ENCODE peak calls at places on chromosomes 13 and 19, in nine cellular contexts. One of them, this sample, is unnamed. For H3K36me3 and H3K9me3, the result is how much of the 10 kb centered on the place peaks cover.

GRCh38 chr13:36124236-36124822 is 6.9 kb downstream of the DCLK1 start:
- DNase-seq in fibroblast of lung: peak
- DNase-seq in mammary epithelial cell: no peak
- DNase-seq in A673: no peak
- DNase-seq in NT2/D1: no peak
- DNase-seq in cardiac muscle cell: no peak
- DNase-seq in ovary: peak
- DNase-seq in heart right ventricle: no peak
- DNase-seq in CD4-positive, CD25-positive, alpha-beta regulatory T cell: no peak
- DNase-seq in this sample: no peak

GRCh38 chr13:92719868-92720267 is 506.7 kb upstream of the GPC6 start:
- DNase-seq in fibroblast of lung: no peak
- DNase-seq in mammary epithelial cell: no peak
- DNase-seq in A673: no peak
- DNase-seq in NT2/D1: peak
- DNase-seq in cardiac muscle cell: peak
- DNase-seq in ovary: no peak
- DNase-seq in heart right ventricle: no peak
- DNase-seq in CD4-positive, CD25-positive, alpha-beta regulatory T cell: no peak
- DNase-seq in this sample: no peak

GRCh38 chr13:27549406-27549981 is 70.8 kb downstream of the LNX2 start:
- DNase-seq in fibroblast of lung: no peak
- DNase-seq in mammary epithelial cell: peak
- DNase-seq in A673: no peak
- DNase-seq in NT2/D1: no peak
- DNase-seq in cardiac muscle cell: no peak
- DNase-seq in ovary: no peak
- DNase-seq in heart right ventricle: no peak
- DNase-seq in CD4-positive, CD25-positive, alpha-beta regulatory T cell: no peak
- DNase-seq in this sample: no peak

GRCh38 chr13:66809496-66809895 is 420.6 kb downstream of the PCDH9 start:
- DNase-seq in fibroblast of lung: no peak
- DNase-seq in mammary epithelial cell: no peak
- DNase-seq in A673: no peak
- DNase-seq in NT2/D1: no peak
- DNase-seq in cardiac muscle cell: no peak
- DNase-seq in ovary: no peak
- DNase-seq in heart right ventricle: no peak
- DNase-seq in CD4-positive, CD25-positive, alpha-beta regulatory T cell: no peak
- DNase-seq in this sample: no peak

GRCh38 chr13:91185294-91185863 is 162.1 kb upstream of the MIR17HG start:
- DNase-seq in fibroblast of lung: peak
- DNase-seq in mammary epithelial cell: peak
- DNase-seq in A673: peak
- DNase-seq in NT2/D1: no peak
- DNase-seq in cardiac muscle cell: peak
- DNase-seq in ovary: no peak
- DNase-seq in heart right ventricle: no peak
- DNase-seq in CD4-positive, CD25-positive, alpha-beta regulatory T cell: no peak
- DNase-seq in this sample: no peak

GRCh38 chr13:35470671-35471465 is 5.6 kb downstream of the MAB21L1 start:
- DNase-seq in fibroblast of lung: peak
- DNase-seq in mammary epithelial cell: no peak
- DNase-seq in A673: no peak
- DNase-seq in NT2/D1: no peak
- DNase-seq in cardiac muscle cell: peak
- DNase-seq in ovary: peak
- DNase-seq in heart right ventricle: peak
- DNase-seq in CD4-positive, CD25-positive, alpha-beta regulatory T cell: no peak
- DNase-seq in this sample: no peak

GRCh38 chr13:113144255-113144629 is 14.2 kb upstream of the PROZ start:
- DNase-seq in fibroblast of lung: no peak
- DNase-seq in mammary epithelial cell: no peak
- DNase-seq in A673: no peak
- DNase-seq in NT2/D1: no peak
- DNase-seq in cardiac muscle cell: no peak
- DNase-seq in ovary: no peak
- DNase-seq in heart right ventricle: no peak
- DNase-seq in CD4-positive, CD25-positive, alpha-beta regulatory T cell: no peak
- DNase-seq in this sample: no peak

GRCh38 chr13:74767031-74767430 is 632.8 kb upstream of the KLF12 start:
- DNase-seq in fibroblast of lung: peak
- DNase-seq in mammary epithelial cell: peak
- DNase-seq in A673: peak
- DNase-seq in NT2/D1: no peak
- DNase-seq in cardiac muscle cell: no peak
- DNase-seq in ovary: no peak
- DNase-seq in heart right ventricle: no peak
- DNase-seq in CD4-positive, CD25-positive, alpha-beta regulatory T cell: no peak
- DNase-seq in this sample: no peak

GRCh38 chr19:30070970-30071632 is 129.1 kb downstream of the URI1 start:
- DNase-seq in fibroblast of lung: no peak
- DNase-seq in mammary epithelial cell: no peak
- DNase-seq in A673: no peak
- DNase-seq in NT2/D1: no peak
- DNase-seq in cardiac muscle cell: no peak
- DNase-seq in ovary: no peak
- DNase-seq in heart right ventricle: peak
- DNase-seq in CD4-positive, CD25-positive, alpha-beta regulatory T cell: no peak
- DNase-seq in this sample: peak

GRCh38 chr13:23673867-23674605 is 103.8 kb downstream of the TNFRSF19 start:
- DNase-seq in fibroblast of lung: peak
- DNase-seq in mammary epithelial cell: no peak
- DNase-seq in A673: no peak
- DNase-seq in NT2/D1: no peak
- DNase-seq in cardiac muscle cell: no peak
- DNase-seq in ovary: no peak
- DNase-seq in heart right ventricle: no peak
- DNase-seq in CD4-positive, CD25-positive, alpha-beta regulatory T cell: no peak
- DNase-seq in this sample: no peak

GRCh38 chr19:19081642-19082151 is 17.9 kb downstream of the SLC25A42 start:
- DNase-seq in fibroblast of lung: peak
- DNase-seq in mammary epithelial cell: no peak
- DNase-seq in A673: no peak
- DNase-seq in NT2/D1: no peak
- DNase-seq in cardiac muscle cell: no peak
- DNase-seq in ovary: peak
- DNase-seq in heart right ventricle: peak
- DNase-seq in CD4-positive, CD25-positive, alpha-beta regulatory T cell: no peak
- DNase-seq in this sample: no peak

GRCh38 chr13:74203576-74203975 is 69.4 kb upstream of the KLF12 start:
- DNase-seq in fibroblast of lung: peak
- DNase-seq in mammary epithelial cell: no peak
- DNase-seq in A673: no peak
- DNase-seq in NT2/D1: no peak
- DNase-seq in cardiac muscle cell: no peak
- DNase-seq in ovary: no peak
- DNase-seq in heart right ventricle: no peak
- DNase-seq in CD4-positive, CD25-positive, alpha-beta regulatory T cell: no peak
- DNase-seq in this sample: no peak

GRCh38 chr19:57327993-57328392 is 7.7 kb downstream of the ZNF543 start:
- DNase-seq in fibroblast of lung: no peak
- DNase-seq in mammary epithelial cell: no peak
- DNase-seq in A673: no peak
- DNase-seq in NT2/D1: no peak
- DNase-seq in cardiac muscle cell: no peak
- DNase-seq in ovary: no peak
- DNase-seq in heart right ventricle: no peak
- DNase-seq in CD4-positive, CD25-positive, alpha-beta regulatory T cell: no peak
- DNase-seq in this sample: no peak
- H3K36me3 ChIP-seq in fibroblast of lung: under half
- H3K36me3 ChIP-seq in mammary epithelial cell: under half
- H3K36me3 ChIP-seq in A673: half or more
- H3K36me3 ChIP-seq in NT2/D1: half or more
- H3K36me3 ChIP-seq in cardiac muscle cell: half or more
- H3K36me3 ChIP-seq in ovary: under half
- H3K36me3 ChIP-seq in heart right ventricle: half or more
- H3K36me3 ChIP-seq in CD4-positive, CD25-positive, alpha-beta regulatory T cell: half or more
- H3K36me3 ChIP-seq in this sample: under half

GRCh38 chr19:6767081-6767356 is 216 bp downstream of the SH2D3A start:
- DNase-seq in fibroblast of lung: no peak
- DNase-seq in mammary epithelial cell: peak
- DNase-seq in A673: no peak
- DNase-seq in NT2/D1: no peak
- DNase-seq in cardiac muscle cell: no peak
- DNase-seq in ovary: no peak
- DNase-seq in heart right ventricle: no peak
- DNase-seq in CD4-positive, CD25-positive, alpha-beta regulatory T cell: no peak
- DNase-seq in this sample: no peak
- H3K9me3 ChIP-seq in fibroblast of lung: under half
- H3K9me3 ChIP-seq in mammary epithelial cell: under half
- H3K9me3 ChIP-seq in A673: under half
- H3K9me3 ChIP-seq in NT2/D1: under half
- H3K9me3 ChIP-seq in cardiac muscle cell: under half
- H3K9me3 ChIP-seq in ovary: under half
- H3K9me3 ChIP-seq in heart right ventricle: under half
- H3K9me3 ChIP-seq in CD4-positive, CD25-positive, alpha-beta regulatory T cell: under half
- H3K9me3 ChIP-seq in this sample: under half

GRCh38 chr19:1016647-1017114 is 4.2 kb downstream of the TMEM259 start:
- DNase-seq in fibroblast of lung: peak
- DNase-seq in mammary epithelial cell: peak
- DNase-seq in A673: no peak
- DNase-seq in NT2/D1: no peak
- DNase-seq in cardiac muscle cell: no peak
- DNase-seq in ovary: no peak
- DNase-seq in heart right ventricle: no peak
- DNase-seq in CD4-positive, CD25-positive, alpha-beta regulatory T cell: no peak
- DNase-seq in this sample: no peak

GRCh38 chr19:1013218-1013617 is 7.7 kb downstream of the TMEM259 start:
- DNase-seq in fibroblast of lung: no peak
- DNase-seq in mammary epithelial cell: no peak
- DNase-seq in A673: no peak
- DNase-seq in NT2/D1: no peak
- DNase-seq in cardiac muscle cell: no peak
- DNase-seq in ovary: no peak
- DNase-seq in heart right ventricle: no peak
- DNase-seq in CD4-positive, CD25-positive, alpha-beta regulatory T cell: no peak
- DNase-seq in this sample: no peak

GRCh38 chr19:1014161-1015060 is 6.5 kb downstream of the TMEM259 start:
- DNase-seq in fibroblast of lung: no peak
- DNase-seq in mammary epithelial cell: no peak
- DNase-seq in A673: no peak
- DNase-seq in NT2/D1: no peak
- DNase-seq in cardiac muscle cell: no peak
- DNase-seq in ovary: no peak
- DNase-seq in heart right ventricle: no peak
- DNase-seq in CD4-positive, CD25-positive, alpha-beta regulatory T cell: no peak
- DNase-seq in this sample: no peak

GRCh38 chr19:1015782-1016646 is 4.9 kb downstream of the TMEM259 start:
- DNase-seq in fibroblast of lung: no peak
- DNase-seq in mammary epithelial cell: no peak
- DNase-seq in A673: no peak
- DNase-seq in NT2/D1: no peak
- DNase-seq in cardiac muscle cell: no peak
- DNase-seq in ovary: no peak
- DNase-seq in heart right ventricle: no peak
- DNase-seq in CD4-positive, CD25-positive, alpha-beta regulatory T cell: no peak
- DNase-seq in this sample: no peak

DNA sequence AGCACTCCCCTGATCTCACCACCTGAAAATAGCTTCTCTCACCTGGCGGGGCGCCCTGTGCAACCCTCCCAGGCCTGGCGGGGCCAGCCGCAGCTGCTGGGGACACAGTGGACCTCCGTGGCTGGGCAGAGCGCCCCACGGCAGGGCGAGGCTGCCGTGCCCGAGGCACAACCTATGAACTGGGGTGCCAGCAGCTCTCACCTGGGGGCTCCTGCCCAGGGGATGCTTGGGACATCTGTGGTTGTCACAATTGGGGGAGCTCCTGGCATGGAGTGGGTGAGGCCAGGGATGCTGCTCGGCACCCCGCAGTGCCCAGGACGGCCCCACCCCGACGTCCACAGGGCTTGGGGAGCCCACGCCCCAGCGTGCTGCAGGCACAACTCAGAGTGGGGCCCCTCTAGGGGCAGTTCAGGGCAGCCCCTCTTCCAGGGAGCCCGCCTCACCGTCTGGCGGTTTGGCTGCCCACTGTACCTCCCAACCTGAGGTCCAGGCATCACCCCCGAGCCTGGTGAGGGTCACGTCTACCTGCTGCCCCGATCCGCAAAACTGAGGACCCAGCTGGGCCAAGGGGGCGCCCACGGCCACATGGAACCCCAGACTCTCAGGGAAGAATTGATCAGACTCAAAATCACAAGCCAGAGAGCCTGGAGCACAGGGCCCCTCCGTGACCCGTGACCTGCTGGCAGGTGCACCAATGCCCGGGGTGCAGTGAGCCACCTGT is 5.7 kb downstream of the TMEM259 start:
- DNase-seq in fibroblast of lung: no peak
- DNase-seq in mammary epithelial cell: no peak
- DNase-seq in A673: no peak
- DNase-seq in NT2/D1: no peak
- DNase-seq in cardiac muscle cell: no peak
- DNase-seq in ovary: no peak
- DNase-seq in heart right ventricle: no peak
- DNase-seq in CD4-positive, CD25-positive, alpha-beta regulatory T cell: no peak
- DNase-seq in this sample: no peak
- H3K36me3 ChIP-seq in fibroblast of lung: under half
- H3K36me3 ChIP-seq in mammary epithelial cell: under half
- H3K36me3 ChIP-seq in A673: under half
- H3K36me3 ChIP-seq in NT2/D1: half or more
- H3K36me3 ChIP-seq in cardiac muscle cell: under half
- H3K36me3 ChIP-seq in ovary: under half
- H3K36me3 ChIP-seq in heart right ventricle: under half
- H3K36me3 ChIP-seq in CD4-positive, CD25-positive, alpha-beta regulatory T cell: under half
- H3K36me3 ChIP-seq in this sample: under half

GRCh38 chr19:22619932-22620331 is 14.2 kb upstream of the ZNF492 start:
- DNase-seq in fibroblast of lung: no peak
- DNase-seq in mammary epithelial cell: no peak
- DNase-seq in A673: no peak
- DNase-seq in NT2/D1: no peak
- DNase-seq in cardiac muscle cell: no peak
- DNase-seq in ovary: no peak
- DNase-seq in heart right ventricle: no peak
- DNase-seq in CD4-positive, CD25-positive, alpha-beta regulatory T cell: no peak
- DNase-seq in this sample: no peak

GRCh38 chr19:22620912-22621311 is 13.2 kb upstream of the ZNF492 start:
- DNase-seq in fibroblast of lung: no peak
- DNase-seq in mammary epithelial cell: no peak
- DNase-seq in A673: no peak
- DNase-seq in NT2/D1: no peak
- DNase-seq in cardiac muscle cell: no peak
- DNase-seq in ovary: no peak
- DNase-seq in heart right ventricle: no peak
- DNase-seq in CD4-positive, CD25-positive, alpha-beta regulatory T cell: no peak
- DNase-seq in this sample: no peak

GRCh38 chr19:22619371-22619770 is 14.8 kb upstream of the ZNF492 start:
- DNase-seq in fibroblast of lung: no peak
- DNase-seq in mammary epithelial cell: no peak
- DNase-seq in A673: no peak
- DNase-seq in NT2/D1: no peak
- DNase-seq in cardiac muscle cell: no peak
- DNase-seq in ovary: peak
- DNase-seq in heart right ventricle: no peak
- DNase-seq in CD4-positive, CD25-positive, alpha-beta regulatory T cell: no peak
- DNase-seq in this sample: no peak

GRCh38 chr19:22622020-22622419 is 12.1 kb upstream of the ZNF492 start:
- DNase-seq in fibroblast of lung: no peak
- DNase-seq in mammary epithelial cell: no peak
- DNase-seq in A673: no peak
- DNase-seq in NT2/D1: no peak
- DNase-seq in cardiac muscle cell: no peak
- DNase-seq in ovary: no peak
- DNase-seq in heart right ventricle: no peak
- DNase-seq in CD4-positive, CD25-positive, alpha-beta regulatory T cell: no peak
- DNase-seq in this sample: no peak

GRCh38 chr19:22620401-22620800 is 13.7 kb upstream of the ZNF492 start:
- DNase-seq in fibroblast of lung: no peak
- DNase-seq in mammary epithelial cell: no peak
- DNase-seq in A673: no peak
- DNase-seq in NT2/D1: no peak
- DNase-seq in cardiac muscle cell: no peak
- DNase-seq in ovary: no peak
- DNase-seq in heart right ventricle: no peak
- DNase-seq in CD4-positive, CD25-positive, alpha-beta regulatory T cell: no peak
- DNase-seq in this sample: no peak
- H3K9me3 ChIP-seq in fibroblast of lung: under half
- H3K9me3 ChIP-seq in mammary epithelial cell: under half
- H3K9me3 ChIP-seq in A673: under half
- H3K9me3 ChIP-seq in NT2/D1: under half
- H3K9me3 ChIP-seq in cardiac muscle cell: under half
- H3K9me3 ChIP-seq in ovary: under half
- H3K9me3 ChIP-seq in heart right ventricle: under half
- H3K9me3 ChIP-seq in CD4-positive, CD25-positive, alpha-beta regulatory T cell: under half
- H3K9me3 ChIP-seq in this sample: under half

This sample was measured in Peyer's patch.